ENCODE peak calls at places on chromosomes 5 and 9, in five cellular contexts. I is left ventricle myocardium inferior, L is IMR-90, U is cardiac muscle cell, V is prostate gland. S is an unnamed sample. For H3K4me1 and H3K9me3, the result is how much of the 10 kb centered on the place peaks cover.

GRCh38 chr9:123550797-123551196 is 194.8 kb downstream of the CRB2 start:
- DNase-seq in L (no peak), U (peak), V (no peak), I (no peak), S (no peak)

GRCh38 chr5:81212211-81212687 is 20.9 kb upstream of the CKMT2 start:
- DNase-seq in L (no peak), I (no peak), V (no peak), U (no peak), S (no peak)

GRCh38 chr9:112174223-112174964 is 703 bp downstream of the SUSD1 start:
- DNase-seq in I (peak), U (peak), L (peak), V (peak), S (peak)

GRCh38 chr5:86757824-86758223 is 140.1 kb downstream of the COX7C start:
- DNase-seq in V (no peak), I (no peak), U (no peak), L (peak), S (no peak)

GRCh38 chr5:67160985-67161384 is 35.6 kb downstream of the CD180 start:
- DNase-seq in V (peak), U (no peak), I (no peak), L (peak), S (no peak)

GRCh38 chr9:76379494-76379893 is 14.7 kb downstream of the RFK start:
- DNase-seq in U (no peak), I (no peak), L (no peak), V (no peak), S (no peak)

GRCh38 chr5:145946112-145946861 is 9.9 kb downstream of the SH3RF2 start:
- DNase-seq in U (no peak), V (no peak), I (peak), L (peak), S (no peak)

GRCh38 chr5:124744170-124744911 is 2.1 kb downstream of the ZNF608 start:
- DNase-seq in U (no peak), I (peak), V (peak), L (peak), S (no peak)

GRCh38 chr9:93930070-93930469 is 25.1 kb downstream of the BARX1 start:
- DNase-seq in U (no peak), I (no peak), V (no peak), L (no peak), S (no peak)

GRCh38 chr5:137347865-137348264 is 151.3 kb downstream of the SPOCK1 start:
- DNase-seq in I (no peak), U (no peak), V (no peak), L (no peak), S (no peak)

GRCh38 chr5:144189800-144190429 is 19.2 kb downstream of the KCTD16 start:
- DNase-seq in L (peak), I (no peak), V (no peak), U (no peak), S (no peak)
- H3K4me1 ChIP-seq in L (under half), I (under half), V (under half), U (under half), S (under half)

GRCh38 chr9:82382887-82383616 is 394.5 kb downstream of the SPATA31D1 start:
- DNase-seq in L (no peak), I (no peak), U (no peak), V (no peak), S (no peak)
- H3K4me3 ChIP-seq in L (no peak), I (no peak), U (no peak), V (no peak), S (no peak)

GRCh38 chr5:28009526-28010025 is 971.2 kb upstream of the CDH9 start:
- DNase-seq in I (no peak), L (no peak), U (no peak), V (no peak), S (no peak)

GRCh38 chr5:28014779-28015178 is 976.4 kb upstream of the CDH9 start:
- DNase-seq in U (no peak), I (no peak), L (no peak), V (no peak), S (no peak)

GRCh38 chr5:28017178-28017577 is 978.8 kb upstream of the CDH9 start:
- DNase-seq in V (no peak), I (no peak), U (no peak), L (no peak), S (no peak)

GRCh38 chr5:28012538-28012937 is 974.2 kb upstream of the CDH9 start:
- DNase-seq in I (no peak), U (no peak), V (no peak), L (no peak), S (no peak)
- H3K9me3 ChIP-seq in I (half or more), U (under half), V (under half), L (under half), S (under half)

DNA sequence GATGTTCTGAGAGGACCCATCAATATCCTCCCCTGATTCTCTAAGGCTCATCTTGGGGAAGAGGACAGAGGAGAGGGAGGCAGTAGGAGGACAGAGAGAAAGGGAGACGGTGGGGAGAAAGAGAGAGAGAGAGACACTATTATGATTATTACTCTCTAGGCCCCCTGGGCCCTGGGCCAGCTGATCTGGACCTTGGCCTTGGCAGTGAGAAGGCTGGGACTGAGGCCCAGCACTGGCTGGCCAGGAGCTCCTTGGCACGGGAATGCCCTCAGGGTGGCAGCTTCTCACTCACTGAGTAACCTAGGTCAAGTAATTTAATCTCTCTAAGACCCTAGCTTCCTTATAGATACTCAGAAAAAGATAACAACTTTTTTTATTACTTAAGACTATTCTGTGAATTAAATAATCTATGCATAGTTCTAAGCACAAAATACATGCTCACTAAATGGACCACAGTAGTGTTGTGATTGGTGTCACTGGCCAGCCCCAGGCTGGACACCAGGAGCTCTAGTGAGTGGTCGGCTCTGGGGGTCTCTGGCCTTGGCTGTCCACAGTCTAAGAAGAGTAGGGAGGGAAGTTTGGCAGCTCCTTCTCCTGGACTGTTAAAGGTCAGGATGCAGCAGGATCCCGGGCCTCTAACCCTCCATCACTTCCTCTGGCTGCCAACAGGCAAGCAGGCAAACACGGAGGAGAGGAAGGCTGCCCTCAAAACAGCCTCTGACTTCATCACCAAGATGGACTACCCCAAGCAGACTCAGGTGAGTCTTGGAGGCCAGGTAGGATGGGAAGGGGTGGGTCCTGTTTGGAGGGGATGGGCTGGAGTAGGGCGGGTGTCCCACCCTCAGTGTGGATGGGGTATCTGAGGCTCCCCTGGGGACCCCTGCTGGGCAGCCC is 50.0 kb downstream of the GSN start:
- DNase-seq in V (no peak), L (no peak), I (peak), U (no peak), S (no peak)
- H3K4me1 ChIP-seq in V (under half), L (under half), I (half or more), U (under half), S (under half)